ENCODE peak calls at places on chromosomes 1 and 21, in eight cellular contexts. X, K, Y, V, Z, F, I and P are unnamed samples.

GRCh38 chr1:167135281-167135840 is 41.5 kb downstream of the STYXL2 start:
- DNase-seq in Y (no peak), Z (no peak), K (no peak), I (no peak), F (no peak), X (no peak), V (no peak), P (no peak)

GRCh38 chr1:72230746-72231145 is 51.6 kb downstream of the NEGR1 start:
- DNase-seq in X (peak), V (no peak), K (no peak), Z (no peak), I (no peak), F (no peak), Y (no peak), P (no peak)

GRCh38 chr1:230807029-230807428 is 59.8 kb downstream of the CAPN9 start:
- DNase-seq in Y (no peak), K (no peak), Z (peak), V (no peak), I (peak), F (no peak), X (no peak), P (no peak)

GRCh38 chr21:36960676-36961284 is 5.7 kb downstream of the HLCS start:
- DNase-seq in F (no peak), Y (no peak), Z (no peak), I (no peak), K (no peak), V (no peak), X (no peak), P (no peak)

GRCh38 chr1:77652970-77653516 is 29.4 kb downstream of the ZZZ3 start:
- DNase-seq in Y (no peak), F (no peak), I (no peak), X (no peak), V (no peak), K (no peak), Z (no peak), P (no peak)

GRCh38 chr1:207913951-207914350 is 3.0 kb upstream of the CD34 start:
- DNase-seq in Y (no peak), V (no peak), I (no peak), X (no peak), Z (no peak), F (no peak), K (no peak), P (no peak)

GRCh38 chr21:34189506-34189905 is 116.1 kb downstream of the MRPS6 start:
- DNase-seq in Y (no peak), I (no peak), Z (no peak), X (no peak), V (no peak), F (no peak), K (no peak), P (no peak)

GRCh38 chr1:24964811-24965570 is 34.9 kb upstream of the RUNX3 start:
- DNase-seq in F (peak), K (no peak), V (peak), Z (peak), X (peak), I (no peak), Y (peak), P (no peak)

GRCh38 chr21:38330671-38331070 is 73.9 kb downstream of the KCNJ15 start:
- DNase-seq in Z (no peak), X (peak), I (no peak), K (no peak), Y (no peak), V (no peak), F (no peak), P (no peak)

GRCh38 chr1:180542530-180543171 is 16.1 kb upstream of the OVAAL start:
- DNase-seq in F (no peak), I (peak), Z (no peak), X (peak), K (no peak), Y (no peak), V (no peak), P (no peak)

GRCh38 chr21:38266732-38267131 is 9.9 kb downstream of the KCNJ15 start:
- DNase-seq in K (no peak), Z (no peak), F (no peak), I (no peak), X (peak), V (no peak), Y (no peak), P (no peak)

GRCh38 chr21:45330075-45330781 is 42.5 kb upstream of the POFUT2 start:
- DNase-seq in K (peak), F (no peak), Z (peak), X (peak), Y (no peak), I (no peak), V (no peak), P (no peak)

GRCh38 chr1:1157426-1157913 is 16.2 kb upstream of the TTLL10 start:
- DNase-seq in I (peak), K (peak), V (peak), F (no peak), X (peak), Z (peak), Y (peak), P (no peak)

GRCh38 chr1:214808845-214809460 is 206.0 kb downstream of the CENPF start:
- DNase-seq in F (no peak), V (no peak), I (no peak), X (peak), K (peak), Y (peak), Z (no peak), P (no peak)

GRCh38 chr1:171623651-171624331 is 1.7 kb downstream of the MYOCOS start:
- DNase-seq in V (no peak), I (no peak), X (no peak), Y (no peak), F (no peak), K (no peak), Z (no peak), P (no peak)

GRCh38 chr1:44505210-44505993 is 100.3 kb downstream of the RNF220 start:
- DNase-seq in I (no peak), Y (no peak), Z (no peak), F (no peak), V (no peak), K (no peak), X (peak), P (no peak)

GRCh38 chr1:193584840-193585239 is 398.4 kb upstream of the B3GALT2 start:
- DNase-seq in Y (no peak), V (no peak), K (no peak), F (no peak), Z (no peak), I (no peak), X (no peak), P (no peak)

GRCh38 chr1:100627936-100628335 is 90.0 kb downstream of the GPR88 start:
- DNase-seq in V (no peak), F (no peak), Y (no peak), K (no peak), Z (no peak), X (peak), I (no peak), P (no peak)

GRCh38 chr1:201667479-201667878 is 128.6 kb downstream of the NAV1 start:
- DNase-seq in V (no peak), I (no peak), Z (no peak), F (no peak), Y (no peak), K (no peak), X (no peak), P (no peak)

GRCh38 chr1:236058141-236058626 is 6.7 kb downstream of the NID1 start:
- DNase-seq in V (no peak), I (no peak), Y (peak), X (peak), Z (no peak), F (no peak), K (no peak), P (no peak)

GRCh38 chr1:22831729-22832413 is 121.2 kb downstream of the EPHB2 start:
- DNase-seq in Y (no peak), Z (no peak), V (no peak), X (peak), I (no peak), K (no peak), F (no peak), P (no peak)

GRCh38 chr1:27607239-27607804 is 3.4 kb upstream of the AHDC1 start:
- DNase-seq in K (no peak), I (no peak), F (no peak), V (no peak), Y (no peak), X (no peak), Z (no peak), P (no peak)

GRCh38 chr1:78044796-78045599 is 768 bp upstream of the GIPC2 start:
- DNase-seq in Y (no peak), K (peak), V (no peak), X (no peak), Z (no peak), F (no peak), I (no peak), P (no peak)

GRCh38 chr1:91617242-91617837 is 116.7 kb downstream of the CDC7 start:
- DNase-seq in I (no peak), Z (peak), K (peak), F (no peak), Y (peak), V (no peak), X (no peak), P (no peak)